ENCODE peak calls at places on chromosomes 2 and 18, in four cellular contexts. One of them, this sample, is unnamed.

GRCh38 chr2:202023198-202023903 is 10.3 kb upstream of the FZD7 start:
- DNase-seq in lower lobe of right lung: peak; percentile 72
- DNase-seq in AG08395: no peak
- DNase-seq in Calu3: no peak
- DNase-seq in this sample: no peak

GRCh38 chr2:239143858-239144712 is 256.7 kb downstream of the HDAC4 start:
- DNase-seq in lower lobe of right lung: peak; percentile 50
- DNase-seq in AG08395: peak; percentile 68
- DNase-seq in Calu3: peak; percentile 27
- DNase-seq in this sample: peak; percentile 69

GRCh38 chr2:54678719-54679118 is 44.7 kb upstream of the EML6 start:
- DNase-seq in lower lobe of right lung: no peak
- DNase-seq in AG08395: no peak
- DNase-seq in Calu3: no peak
- DNase-seq in this sample: no peak

GRCh38 chr2:19711470-19712372 is 190.1 kb downstream of the TTC32 start:
- DNase-seq in lower lobe of right lung: no peak
- DNase-seq in AG08395: peak; percentile 97
- DNase-seq in Calu3: peak; percentile 40
- DNase-seq in this sample: peak; percentile 99

GRCh38 chr2:9244985-9245544 is 38.5 kb downstream of the ASAP2 start:
- DNase-seq in lower lobe of right lung: no peak
- DNase-seq in AG08395: no peak
- DNase-seq in Calu3: peak; percentile 36
- DNase-seq in this sample: no peak

GRCh38 chr18:10025756-10026290 is 112.0 kb downstream of the VAPA start:
- DNase-seq in lower lobe of right lung: no peak
- DNase-seq in AG08395: no peak
- DNase-seq in Calu3: no peak
- DNase-seq in this sample: no peak

GRCh38 chr18:31056296-31056695 is 13.8 kb upstream of the DSC3 start:
- DNase-seq in lower lobe of right lung: no peak
- DNase-seq in AG08395: no peak
- DNase-seq in Calu3: no peak
- DNase-seq in this sample: no peak

GRCh38 chr2:46781468-46782189 is 134.0 kb downstream of the MCFD2 start:
- DNase-seq in lower lobe of right lung: no peak
- DNase-seq in AG08395: no peak
- DNase-seq in Calu3: no peak
- DNase-seq in this sample: no peak

This sample was measured in GM23248.